ENCODE peak calls at places on chromosomes 12 and 14, in six cellular contexts. A, S, P, T, M and O are unnamed samples.

GRCh38 chr12:95545731-95546490 is 5.4 kb downstream of the USP44 start:
- DNase-seq in S (no peak), M (no peak), A (no peak), P (no peak), T (no peak), O (no peak)

GRCh38 chr12:100611031-100611430 is 37.5 kb downstream of the GAS2L3 start:
- DNase-seq in S (no peak), T (no peak), M (peak), A (no peak), P (no peak), O (no peak)

GRCh38 chr14:68157971-68158371 is 338.4 kb downstream of the RAD51B start:
- DNase-seq in M (peak), P (no peak), A (no peak), T (no peak), S (peak), O (no peak)

GRCh38 chr12:10364839-10365681 is 24.8 kb downstream of the KLRK1 start:
- DNase-seq in S (peak), A (no peak), T (peak), M (peak), P (peak), O (peak)

GRCh38 chr14:90795744-90796143 is 20.5 kb downstream of the TTC7B start:
- DNase-seq in S (peak), M (peak), P (peak), A (no peak), T (no peak), O (no peak)

GRCh38 chr12:96989916-96990315 is 82.9 kb downstream of the NEDD1 start:
- DNase-seq in S (peak), P (peak), A (no peak), M (peak), T (no peak), O (peak)

GRCh38 chr14:75518625-75519024 is 3.6 kb upstream of the BATF start:
- DNase-seq in S (peak), P (peak), M (peak), A (no peak), T (no peak), O (peak)

GRCh38 chr14:90700928-90701776 is 115.1 kb downstream of the TTC7B start:
- DNase-seq in M (peak), S (no peak), P (no peak), T (no peak), A (no peak), O (no peak)

GRCh38 chr14:81312289-81312876 is 87.7 kb downstream of the STON2 start:
- DNase-seq in P (no peak), S (no peak), M (no peak), A (no peak), T (no peak), O (no peak)
- TF ChIP-seq CTCF in P (no peak), S (no peak), M (no peak), A (no peak), T (no peak), O (no peak)

GRCh38 chr12:110668480-110669192 is 20.3 kb downstream of the HVCN1 start:
- DNase-seq in M (no peak), P (no peak), S (no peak), T (no peak), A (no peak), O (no peak)
- TF ChIP-seq CTCF in M (no peak), P (no peak), S (no peak), T (no peak), A (no peak), O (no peak)

GRCh38 chr12:132071001-132071810 is 72.9 kb downstream of the DDX51 start:
- DNase-seq in P (no peak), A (no peak), M (no peak), T (no peak), S (no peak), O (no peak)
- TF ChIP-seq CTCF in P (no peak), A (no peak), M (no peak), T (no peak), S (no peak), O (no peak)

GRCh38 chr14:104224516-104225281 is 86.3 kb downstream of the KIF26A start:
- DNase-seq in S (no peak), T (peak), M (no peak), A (no peak), P (peak), O (peak)
- TF ChIP-seq CTCF in S (peak), T (peak), M (no peak), A (peak), P (peak), O (peak)

GRCh38 chr12:52280319-52280795 is 5.9 kb downstream of the KRT86 start:
- DNase-seq in P (peak), S (peak), M (peak), A (peak), T (no peak), O (no peak)

GRCh38 chr12:52278931-52279682 is 4.7 kb downstream of the KRT86 start:
- DNase-seq in A (peak), P (peak), T (peak), M (peak), S (peak), O (peak)

GRCh38 chr12:52280796-52281560 is 6.5 kb downstream of the KRT86 start:
- DNase-seq in A (peak), S (peak), P (peak), T (no peak), M (peak), O (no peak)

GRCh38 chr12:52278530-52278929 is 4.1 kb downstream of the KRT86 start:
- DNase-seq in A (no peak), P (peak), S (no peak), T (no peak), M (no peak), O (no peak)

DNA sequence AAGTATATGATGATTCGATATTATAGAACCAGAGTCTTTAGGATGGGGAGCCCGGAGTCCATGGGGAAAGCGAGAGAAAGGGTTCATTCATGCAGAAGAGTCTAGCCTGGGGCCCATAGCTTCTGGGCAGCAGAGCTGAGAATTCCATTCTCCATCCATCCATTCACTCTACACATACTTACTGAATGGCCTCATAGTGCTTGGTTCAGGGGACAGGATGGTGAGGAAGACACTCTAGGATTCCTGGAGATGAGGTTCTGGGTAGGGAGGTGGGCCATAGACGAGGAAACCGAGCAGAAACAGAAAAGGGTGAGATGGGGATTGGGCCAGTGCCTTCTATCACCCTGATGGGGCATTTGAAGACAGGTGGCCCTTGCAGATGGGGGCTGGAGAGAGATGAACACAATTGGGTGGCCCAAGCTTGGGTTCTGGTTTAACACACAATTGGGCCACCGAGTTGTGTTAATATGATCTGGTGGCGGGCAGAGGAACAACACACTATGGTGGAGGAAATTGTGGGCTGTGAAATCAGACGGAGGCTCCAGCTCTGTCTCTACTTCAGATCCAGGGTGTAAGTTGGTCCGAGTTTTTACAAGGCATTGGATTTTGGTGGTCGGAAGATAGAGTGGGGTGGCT is 5.4 kb downstream of the KRT86 start:
- DNase-seq in P (no peak), T (no peak), S (no peak), M (no peak), A (no peak), O (no peak)
- TF ChIP-seq CTCF in P (no peak), T (no peak), S (no peak), M (no peak), A (no peak), O (no peak)

DNA sequence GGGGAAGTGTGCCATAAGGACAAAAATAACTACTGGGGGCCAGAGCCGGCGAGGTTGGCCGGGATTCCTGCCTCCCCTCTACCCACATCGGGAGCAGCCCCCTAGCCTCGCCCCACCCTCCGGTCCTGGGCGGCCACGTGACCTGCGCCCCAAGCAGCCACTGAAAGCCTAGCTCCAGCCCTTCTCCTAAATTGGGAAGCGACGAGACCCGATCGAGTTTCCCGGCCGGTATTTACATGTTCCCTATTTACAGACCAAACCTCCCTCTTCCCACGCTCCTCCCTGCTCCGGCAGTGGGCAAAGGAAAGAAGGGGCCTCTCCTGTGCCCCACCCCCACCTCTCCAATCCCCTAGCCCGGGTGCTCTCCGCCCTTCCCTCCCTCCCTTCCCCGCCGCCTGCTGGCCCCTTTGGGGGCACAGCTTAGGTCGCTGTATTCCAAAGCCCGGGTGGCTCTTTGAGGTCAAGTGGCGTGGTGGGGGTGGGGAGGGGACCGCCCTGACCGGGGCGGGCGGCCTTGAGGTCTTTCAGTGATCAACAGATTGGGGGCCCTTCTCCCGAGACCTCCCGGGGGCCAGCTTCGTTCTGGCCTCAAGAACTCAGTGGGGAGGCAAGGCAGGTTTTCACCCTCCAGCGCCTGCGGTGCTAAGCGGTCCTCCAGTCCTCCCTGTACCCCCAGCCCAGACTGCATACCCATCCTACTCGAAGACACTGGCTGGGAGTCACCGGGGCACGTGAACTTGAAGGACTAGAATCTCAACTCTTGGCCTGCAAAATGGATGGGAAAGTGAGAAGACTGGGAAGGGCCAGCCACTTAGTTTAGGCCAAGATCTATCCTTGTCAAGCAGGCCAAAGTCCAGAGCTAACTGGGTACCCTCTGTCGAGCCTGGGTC is 6.3 kb upstream of the CTDSP2 start:
- DNase-seq in A (peak), M (no peak), S (no peak), T (no peak), P (no peak), O (no peak)
- TF ChIP-seq CTCF in A (peak), M (no peak), S (no peak), T (no peak), P (no peak), O (no peak)

DNA sequence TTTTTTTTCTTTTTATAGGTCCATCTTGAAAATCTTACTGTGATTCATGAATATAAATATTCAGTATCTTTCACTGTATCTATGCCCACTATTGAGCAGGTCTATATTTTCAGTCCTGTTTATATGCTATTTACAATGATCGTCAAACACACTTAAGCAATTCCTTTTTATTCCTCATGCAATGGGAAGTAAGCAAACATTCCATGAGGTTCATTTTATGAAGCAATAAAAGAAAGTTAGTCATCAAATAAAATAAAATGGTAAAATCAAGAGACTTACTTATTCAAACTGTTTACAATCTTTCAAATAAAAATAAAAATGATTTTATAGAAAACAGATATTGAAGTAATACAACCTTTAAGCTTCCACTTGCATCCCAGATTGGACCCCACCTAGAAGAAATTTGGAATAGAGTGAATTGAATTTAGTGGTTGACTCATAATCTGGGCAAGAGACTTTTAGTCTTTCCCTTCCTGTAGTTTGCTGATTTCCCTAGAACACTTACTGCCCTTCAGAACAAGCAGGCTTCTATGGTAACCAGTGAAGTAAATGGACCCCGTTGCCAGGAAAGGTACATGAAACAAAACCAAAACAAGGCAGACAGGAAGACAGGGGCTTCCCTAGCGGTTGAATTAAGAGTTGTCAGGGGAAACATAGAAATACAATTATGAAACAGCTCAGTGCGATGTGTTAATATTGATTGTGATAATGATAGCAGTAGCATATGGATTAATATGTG is 241.0 kb upstream of the ATP2B1 start:
- DNase-seq in T (peak), P (peak), S (peak), M (peak), A (no peak), O (peak)
- TF ChIP-seq CTCF in T (peak), P (peak), S (peak), M (no peak), A (no peak), O (peak)

DNA sequence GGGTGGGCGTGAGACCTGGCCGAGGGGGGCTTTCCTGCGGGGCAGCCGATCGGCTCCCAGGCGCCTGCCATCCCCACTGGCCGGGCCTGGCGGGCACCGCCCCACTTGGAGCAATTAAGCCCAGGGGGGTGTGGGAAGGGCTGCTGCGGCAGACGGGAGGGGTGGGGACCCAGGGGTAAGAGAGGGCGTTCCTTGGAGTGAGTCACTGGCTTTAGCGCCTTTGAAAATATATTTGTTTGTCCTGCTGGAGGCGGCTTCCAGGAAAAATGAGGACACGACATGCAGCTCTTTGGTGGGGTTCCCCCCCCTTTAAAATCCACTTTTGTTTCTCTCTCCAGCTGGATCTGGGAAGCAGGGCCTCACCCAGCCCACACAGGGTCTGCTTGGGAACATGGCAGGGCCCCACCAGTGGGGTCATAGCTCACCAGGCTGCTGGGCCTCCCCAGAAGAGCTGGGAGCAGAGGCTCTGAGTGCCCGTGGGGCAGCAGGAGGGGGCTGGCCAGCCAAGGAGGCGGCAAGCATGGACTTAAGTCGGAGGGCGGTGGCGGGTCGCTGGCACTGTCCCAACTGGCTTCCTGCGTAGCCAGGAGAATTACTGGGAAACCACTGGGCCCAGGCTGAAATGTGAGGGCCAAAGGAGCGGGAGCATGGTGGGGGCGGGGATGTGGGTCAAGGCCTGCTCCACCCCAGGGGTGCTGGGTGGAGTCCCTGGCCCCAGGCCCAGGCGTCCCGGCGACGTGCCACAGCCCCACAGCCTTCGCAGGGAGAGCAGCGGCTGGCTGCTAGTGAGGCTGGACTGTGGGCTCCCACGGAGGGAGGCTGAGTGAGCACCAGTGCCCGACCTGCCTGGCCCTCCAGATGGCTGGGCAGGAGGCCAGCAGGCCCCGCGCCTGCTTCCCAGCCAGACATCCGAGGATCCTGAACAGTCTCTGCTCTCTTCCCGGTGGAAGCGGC is 128.0 kb downstream of the RFLNA start:
- DNase-seq in M (peak), A (peak), S (peak), P (peak), T (no peak), O (no peak)
- TF ChIP-seq CTCF in M (no peak), A (no peak), S (no peak), P (no peak), T (no peak), O (no peak)

GRCh38 chr14:41605550-41606248 is 977 bp upstream of the LRFN5 start:
- DNase-seq in M (no peak), A (no peak), S (no peak), T (no peak), P (no peak), O (no peak)

GRCh38 chr14:41607119-41607785 is 576 bp downstream of the LRFN5 start:
- DNase-seq in P (no peak), M (no peak), A (no peak), T (no peak), S (no peak), O (no peak)

GRCh38 chr14:41607966-41608663 is 1.4 kb downstream of the LRFN5 start:
- DNase-seq in S (no peak), T (no peak), P (no peak), M (no peak), A (peak), O (no peak)

GRCh38 chr14:41606249-41607118 is at the start of gene LRFN5:
- DNase-seq in M (peak), T (no peak), S (no peak), P (no peak), A (no peak), O (no peak)

DNA sequence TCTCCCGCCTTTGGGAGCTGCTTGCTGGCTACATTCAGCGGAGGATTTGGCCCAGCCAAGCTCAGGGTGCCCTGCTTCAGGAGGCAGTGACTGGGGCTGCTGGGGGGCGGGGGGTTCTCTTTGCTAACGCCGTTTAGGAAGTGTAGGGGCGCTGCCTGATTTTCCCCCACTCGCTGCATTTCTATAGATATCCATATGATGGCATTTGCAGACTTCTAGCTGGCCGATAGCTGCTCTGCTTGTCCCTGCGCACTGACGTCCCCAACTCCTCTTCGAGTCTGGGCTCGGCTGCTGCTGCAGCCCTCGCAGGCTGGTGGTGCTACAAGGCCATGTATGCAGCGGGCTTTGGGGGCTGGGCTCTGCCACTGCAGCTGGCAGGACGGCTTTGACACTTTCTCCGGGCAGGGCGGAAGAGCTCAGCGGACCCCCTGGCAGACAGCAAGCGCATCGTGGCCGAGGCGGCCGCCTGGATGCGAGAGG is 3.1 kb downstream of the LRFN5 start:
- DNase-seq in P (peak), T (no peak), M (no peak), A (no peak), S (no peak), O (peak)
- TF ChIP-seq CTCF in P (no peak), T (no peak), M (no peak), A (peak), S (no peak), O (no peak)